ENCODE peak calls at places on chromosomes 7 and 10, in six cellular contexts. One of them, this sample, is unnamed. For H3K4me1, the result is how much of the 10 kb centered on the place peaks cover.

GRCh38 chr7:152848026-152848425 is 88.5 kb downstream of the ACTR3B start:
- DNase-seq in IMR-90: no peak
- DNase-seq in spleen: no peak
- DNase-seq in A549: no peak
- DNase-seq in prostate gland: no peak
- DNase-seq in thyroid gland: no peak
- DNase-seq in this sample: no peak

GRCh38 chr10:11713963-11714362 is 28.2 kb upstream of the ECHDC3 start:
- DNase-seq in IMR-90: no peak
- DNase-seq in spleen: no peak
- DNase-seq in thyroid gland: no peak
- DNase-seq in prostate gland: no peak
- DNase-seq in A549: no peak
- DNase-seq in this sample: no peak

GRCh38 chr10:35635576-35635975 is 6.5 kb downstream of the FZD8 start:
- DNase-seq in thyroid gland: peak
- DNase-seq in IMR-90: peak
- DNase-seq in prostate gland: peak
- DNase-seq in spleen: no peak
- DNase-seq in A549: peak
- DNase-seq in this sample: no peak

GRCh38 chr10:30587522-30588031 is 42.0 kb downstream of the LYZL2 start:
- DNase-seq in prostate gland: peak
- DNase-seq in spleen: peak
- DNase-seq in A549: no peak
- DNase-seq in IMR-90: no peak
- DNase-seq in thyroid gland: peak
- DNase-seq in this sample: peak

GRCh38 chr10:128316327-128316726 is 190.1 kb upstream of the MKI67 start:
- DNase-seq in A549: no peak
- DNase-seq in thyroid gland: no peak
- DNase-seq in prostate gland: no peak
- DNase-seq in IMR-90: no peak
- DNase-seq in spleen: no peak
- DNase-seq in this sample: no peak

GRCh38 chr10:68079434-68079833 is 4.4 kb upstream of the HERC4 start:
- DNase-seq in IMR-90: no peak
- DNase-seq in prostate gland: no peak
- DNase-seq in A549: no peak
- DNase-seq in thyroid gland: no peak
- DNase-seq in spleen: no peak
- DNase-seq in this sample: no peak

GRCh38 chr10:49280001-49280408 is 19.0 kb upstream of the C10orf71 start:
- DNase-seq in IMR-90: peak
- DNase-seq in spleen: no peak
- DNase-seq in A549: no peak
- DNase-seq in thyroid gland: no peak
- DNase-seq in prostate gland: no peak
- DNase-seq in this sample: no peak

GRCh38 chr10:43128331-43128730 is 9.9 kb upstream of the CSGALNACT2 start:
- DNase-seq in thyroid gland: no peak
- DNase-seq in spleen: no peak
- DNase-seq in prostate gland: no peak
- DNase-seq in IMR-90: no peak
- DNase-seq in A549: no peak
- DNase-seq in this sample: no peak

GRCh38 chr7:148983220-148984146 is 44.8 kb downstream of the PDIA4 start:
- DNase-seq in A549: peak
- DNase-seq in IMR-90: peak
- DNase-seq in spleen: peak
- DNase-seq in thyroid gland: peak
- DNase-seq in prostate gland: peak
- DNase-seq in this sample: no peak

GRCh38 chr10:71963351-71963755 is 842 bp upstream of the CHST3 start:
- DNase-seq in IMR-90: no peak
- DNase-seq in spleen: no peak
- DNase-seq in prostate gland: no peak
- DNase-seq in thyroid gland: no peak
- DNase-seq in A549: no peak
- DNase-seq in this sample: no peak

GRCh38 chr10:121311812-121312443 is 286.3 kb downstream of the FGFR2 start:
- DNase-seq in spleen: no peak
- DNase-seq in thyroid gland: no peak
- DNase-seq in IMR-90: no peak
- DNase-seq in A549: no peak
- DNase-seq in prostate gland: no peak
- DNase-seq in this sample: no peak

DNA sequence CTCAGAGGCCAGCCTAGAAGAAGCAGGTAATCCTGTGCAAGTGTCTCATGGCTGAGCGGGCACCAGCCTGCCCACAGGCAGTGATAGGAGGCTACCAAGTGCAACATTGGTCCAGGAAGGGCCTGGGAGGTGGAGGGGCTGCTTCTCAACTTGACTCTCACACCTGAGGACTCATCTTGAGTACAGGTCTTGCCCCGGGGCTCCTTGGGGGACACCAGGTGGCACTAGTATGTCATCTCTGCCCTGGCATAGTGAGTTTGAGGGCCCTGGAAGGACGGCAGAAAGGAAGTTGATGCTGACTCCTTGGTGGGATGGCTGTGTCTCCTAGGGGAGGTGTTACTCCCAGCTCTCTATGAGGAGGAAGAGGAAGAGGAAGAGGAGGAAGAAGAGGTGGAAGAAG is 2.3 kb downstream of the CCDC136 start:
- DNase-seq in thyroid gland: no peak
- DNase-seq in IMR-90: no peak
- DNase-seq in A549: peak
- DNase-seq in spleen: no peak
- DNase-seq in prostate gland: no peak
- DNase-seq in this sample: no peak
- TF ChIP-seq CTCF in thyroid gland: no peak
- TF ChIP-seq CTCF in IMR-90: no peak
- TF ChIP-seq CTCF in A549: peak
- TF ChIP-seq CTCF in spleen: no peak
- TF ChIP-seq CTCF in prostate gland: no peak
- TF ChIP-seq CTCF in this sample: no peak

DNA sequence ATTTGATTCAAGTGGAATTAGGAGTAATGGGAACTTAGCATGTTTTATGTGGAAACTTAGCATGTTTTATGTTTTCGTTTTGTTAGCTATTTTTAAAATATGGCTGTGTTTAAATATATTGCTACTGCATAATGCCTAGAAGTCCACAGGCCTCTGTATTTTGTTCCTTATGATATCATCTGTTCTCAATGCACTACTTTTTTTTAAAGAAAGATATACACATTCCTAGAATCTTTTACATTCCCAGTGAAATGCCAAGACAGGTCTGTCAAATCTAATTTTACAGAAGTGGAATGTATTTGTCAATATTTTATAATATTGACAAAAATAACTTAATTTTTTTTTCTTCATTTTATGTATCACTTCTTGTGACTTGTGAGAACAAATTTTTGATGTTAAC is 51.6 kb downstream of the ST7 start:
- DNase-seq in A549: no peak
- DNase-seq in prostate gland: no peak
- DNase-seq in IMR-90: no peak
- DNase-seq in spleen: no peak
- DNase-seq in thyroid gland: no peak
- DNase-seq in this sample: no peak
- H3K4me1 ChIP-seq in A549: under half
- H3K4me1 ChIP-seq in prostate gland: under half
- H3K4me1 ChIP-seq in IMR-90: under half
- H3K4me1 ChIP-seq in spleen: under half
- H3K4me1 ChIP-seq in thyroid gland: under half
- H3K4me1 ChIP-seq in this sample: under half

DNA sequence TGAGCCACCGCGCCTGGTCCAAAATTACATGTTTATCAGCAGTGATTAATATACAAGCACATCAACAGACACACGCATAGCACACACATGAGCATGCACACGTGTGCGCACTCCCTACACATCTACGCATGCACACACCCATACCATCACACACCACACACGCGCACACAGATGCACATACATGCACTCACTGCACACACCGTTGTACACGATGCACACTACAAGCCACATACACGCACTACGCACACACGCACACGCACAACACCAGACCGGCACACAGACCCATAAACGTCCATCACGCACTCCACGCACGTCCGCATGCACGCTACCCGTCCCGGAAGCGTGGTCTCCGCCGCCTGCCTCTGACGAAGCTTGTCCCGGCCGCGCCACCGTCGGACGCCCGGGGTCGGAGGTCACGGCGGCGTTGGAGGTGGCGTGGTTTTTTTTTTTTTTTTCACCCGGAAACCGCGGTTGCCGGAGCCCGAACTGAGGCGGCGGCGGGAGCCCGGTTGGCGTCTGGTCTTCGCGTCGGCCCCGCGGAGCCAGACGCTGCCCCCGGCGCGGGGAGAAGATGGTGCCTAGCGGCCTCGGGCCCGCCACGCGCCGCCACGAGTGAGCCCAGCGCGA is at the start of gene TMEM248:
- DNase-seq in prostate gland: peak
- DNase-seq in IMR-90: peak
- DNase-seq in thyroid gland: peak
- DNase-seq in A549: peak
- DNase-seq in spleen: peak
- DNase-seq in this sample: peak
- TF ChIP-seq POLR2A in prostate gland: peak
- TF ChIP-seq POLR2A in IMR-90: peak
- TF ChIP-seq POLR2A in thyroid gland: peak
- TF ChIP-seq POLR2A in A549: peak
- TF ChIP-seq POLR2A in spleen: no peak
- TF ChIP-seq POLR2A in this sample: no peak

GRCh38 chr7:27094304-27095049 is 1.3 kb downstream of the HOXA1 start:
- DNase-seq in spleen: no peak
- DNase-seq in thyroid gland: no peak
- DNase-seq in A549: no peak
- DNase-seq in IMR-90: no peak
- DNase-seq in prostate gland: no peak
- DNase-seq in this sample: no peak
- TF ChIP-seq CTCF in spleen: no peak
- TF ChIP-seq CTCF in thyroid gland: no peak
- TF ChIP-seq CTCF in A549: no peak
- TF ChIP-seq CTCF in IMR-90: no peak
- TF ChIP-seq CTCF in prostate gland: no peak
- TF ChIP-seq CTCF in this sample: no peak

GRCh38 chr10:61285749-61286148 is 167.4 kb downstream of the TMEM26 start:
- DNase-seq in prostate gland: no peak
- DNase-seq in spleen: no peak
- DNase-seq in thyroid gland: no peak
- DNase-seq in A549: no peak
- DNase-seq in IMR-90: no peak
- DNase-seq in this sample: no peak
- H3K4me1 ChIP-seq in prostate gland: under half
- H3K4me1 ChIP-seq in spleen: under half
- H3K4me1 ChIP-seq in thyroid gland: under half
- H3K4me1 ChIP-seq in A549: under half
- H3K4me1 ChIP-seq in IMR-90: under half
- H3K4me1 ChIP-seq in this sample: under half

DNA sequence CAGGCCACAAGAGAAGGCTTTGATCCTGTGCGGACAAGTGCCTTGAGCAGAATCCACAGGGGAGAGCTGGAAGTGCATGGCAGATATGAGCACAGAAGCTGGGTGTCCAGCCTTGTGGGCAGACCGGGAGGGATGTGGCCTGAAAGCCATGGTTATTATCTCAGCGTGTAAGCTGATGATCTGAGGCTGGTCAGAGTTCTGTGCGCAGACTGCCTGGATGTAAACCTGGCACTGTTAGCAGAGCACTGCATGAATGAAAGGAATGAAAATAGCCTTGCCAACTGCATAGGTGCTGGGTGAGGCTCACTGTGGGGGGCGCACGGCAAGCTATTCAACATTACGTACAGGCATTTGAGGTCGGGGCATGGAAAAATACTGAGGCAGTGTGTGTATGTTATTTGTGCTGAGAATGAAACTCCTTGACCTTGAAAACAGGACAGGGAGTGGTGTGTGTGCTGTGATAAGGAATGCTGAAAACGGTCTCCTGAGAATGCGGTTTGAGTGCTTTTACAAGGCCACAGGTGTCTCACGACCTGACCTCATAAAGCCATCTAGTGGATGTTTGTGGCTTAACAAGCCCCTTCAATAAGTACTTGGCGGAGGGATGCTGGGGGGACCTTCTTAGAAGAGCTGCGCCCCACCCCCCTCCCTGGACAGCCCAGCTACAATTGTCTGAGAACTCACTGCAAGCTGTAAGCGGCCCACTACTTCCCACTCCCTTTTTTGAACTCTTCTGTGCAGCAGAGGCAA is 18.7 kb downstream of the AKR1C1 start:
- DNase-seq in IMR-90: peak
- DNase-seq in thyroid gland: peak
- DNase-seq in A549: peak
- DNase-seq in prostate gland: no peak
- DNase-seq in spleen: no peak
- DNase-seq in this sample: no peak
- TF ChIP-seq POLR2A in IMR-90: no peak
- TF ChIP-seq POLR2A in thyroid gland: peak
- TF ChIP-seq POLR2A in A549: no peak
- TF ChIP-seq POLR2A in prostate gland: no peak
- TF ChIP-seq POLR2A in spleen: no peak
- TF ChIP-seq POLR2A in this sample: no peak

GRCh38 chr7:136998495-136998894 is 130.0 kb downstream of the CHRM2 start:
- DNase-seq in A549: no peak
- DNase-seq in thyroid gland: no peak
- DNase-seq in spleen: no peak
- DNase-seq in prostate gland: no peak
- DNase-seq in IMR-90: peak
- DNase-seq in this sample: no peak
- TF ChIP-seq CTCF in A549: no peak
- TF ChIP-seq CTCF in thyroid gland: no peak
- TF ChIP-seq CTCF in spleen: no peak
- TF ChIP-seq CTCF in prostate gland: no peak
- TF ChIP-seq CTCF in IMR-90: no peak
- TF ChIP-seq CTCF in this sample: no peak

DNA sequence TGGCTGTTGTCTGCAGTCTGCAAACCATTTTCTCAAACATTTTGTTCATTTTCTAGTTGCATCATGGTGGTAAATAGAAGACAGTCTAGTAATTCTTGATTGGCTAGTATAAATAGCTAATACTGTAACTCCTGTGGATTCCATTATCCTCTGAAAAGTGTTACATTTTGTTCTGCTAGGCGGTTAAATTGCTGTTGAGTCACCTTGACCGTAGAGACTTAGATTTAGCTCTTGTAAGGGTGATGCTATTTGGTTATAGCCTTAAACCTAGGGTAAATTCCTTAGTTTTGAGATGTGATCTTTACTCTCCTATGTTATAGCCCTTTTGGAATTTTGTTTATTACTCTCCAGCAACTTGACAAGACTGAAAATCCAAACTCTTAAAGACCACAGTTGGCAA is 58.8 kb downstream of the SHOC2 start:
- DNase-seq in prostate gland: no peak
- DNase-seq in spleen: no peak
- DNase-seq in A549: no peak
- DNase-seq in IMR-90: peak
- DNase-seq in thyroid gland: no peak
- DNase-seq in this sample: no peak
- H3K4me1 ChIP-seq in prostate gland: under half
- H3K4me1 ChIP-seq in spleen: under half
- H3K4me1 ChIP-seq in A549: under half
- H3K4me1 ChIP-seq in IMR-90: under half
- H3K4me1 ChIP-seq in thyroid gland: under half
- H3K4me1 ChIP-seq in this sample: under half

This sample was measured in esophagus squamous epithelium.